ENCODE peak calls at places on chromosomes 2 and 18, in nine cellular contexts. U, T, C, O, V, W, P, D and M are unnamed samples. For H3K9me3, H3K4me1 and H3K27me3, the result is how much of the 10 kb centered on the place peaks cover.

GRCh38 chr18:5600376-5601071 is 56.7 kb upstream of the EPB41L3 start:
- DNase-seq in U (no peak), T (peak), C (no peak), O (peak), V (peak), W (no peak), P (no peak), D (no peak), M (no peak)

GRCh38 chr2:98269274-98269673 is 77.0 kb upstream of the CNGA3 start:
- DNase-seq in U (no peak), T (no peak), C (no peak), O (peak), V (peak), W (peak), P (no peak), D (no peak), M (no peak)

GRCh38 chr2:197498937-197499593 is 575 bp downstream of the HSPD1 start:
- DNase-seq in U (peak), T (peak), C (peak), O (peak), V (peak), W (no peak), P (peak), D (peak), M (peak)

GRCh38 chr18:24212939-24213338 is 74.1 kb downstream of the CABYR start:
- DNase-seq in U (no peak), T (no peak), C (no peak), O (peak), V (peak), W (peak), P (no peak), D (no peak), M (no peak)

GRCh38 chr18:33116376-33116775 is 324.1 kb downstream of the CCDC178 start:
- DNase-seq in U (no peak), T (no peak), C (peak), O (no peak), V (peak), W (no peak), P (no peak), D (no peak), M (no peak)

GRCh38 chr2:236337465-236338325 is 73.5 kb upstream of the ASB18 start:
- DNase-seq in U (no peak), T (no peak), C (no peak), O (no peak), V (no peak), W (no peak), P (no peak), D (no peak), M (no peak)

GRCh38 chr2:7633556-7634153 is 716.4 kb downstream of the RNF144A start:
- DNase-seq in U (no peak), T (no peak), C (no peak), O (no peak), V (no peak), W (no peak), P (no peak), D (no peak), M (no peak)

GRCh38 chr2:9629222-9630000 is 1.4 kb downstream of the YWHAQ start:
- DNase-seq in U (no peak), T (peak), C (no peak), O (peak), V (peak), W (no peak), P (no peak), D (no peak), M (no peak)

GRCh38 chr2:216537366-216537765 is 38.7 kb downstream of the RPL37A start:
- DNase-seq in U (no peak), T (no peak), C (no peak), O (no peak), V (no peak), W (no peak), P (no peak), D (no peak), M (no peak)

GRCh38 chr2:21333694-21334093 is 209.9 kb downstream of the TDRD15 start:
- DNase-seq in U (no peak), T (no peak), C (no peak), O (no peak), V (no peak), W (no peak), P (no peak), D (no peak), M (no peak)

GRCh38 chr2:168948621-168949212 is 47.6 kb downstream of the G6PC2 start:
- DNase-seq in U (no peak), T (no peak), C (no peak), O (peak), V (peak), W (no peak), P (no peak), D (no peak), M (no peak)

GRCh38 chr18:55779711-55780590 is 192.0 kb upstream of the TCF4 start:
- DNase-seq in U (peak), T (no peak), C (peak), O (peak), V (peak), W (no peak), P (peak), D (peak), M (no peak)

GRCh38 chr18:48814490-48815181 is 136.1 kb downstream of the SMAD7 start:
- DNase-seq in U (no peak), T (no peak), C (peak), O (peak), V (no peak), W (no peak), P (peak), D (no peak), M (no peak)

GRCh38 chr2:239640210-239640609 is 239.4 kb upstream of the HDAC4 start:
- DNase-seq in U (no peak), T (no peak), C (no peak), O (no peak), V (no peak), W (no peak), P (no peak), D (no peak), M (no peak)
- H3K9me3 ChIP-seq in U (under half), T (under half), C (under half), O (under half), V (under half), W (under half), P (under half), D (under half), M (under half)

GRCh38 chr2:100237770-100238169 is 84.5 kb downstream of the LONRF2 start:
- DNase-seq in U (no peak), T (no peak), C (no peak), O (no peak), V (no peak), W (no peak), P (no peak), D (no peak), M (no peak)
- H3K4me1 ChIP-seq in U (under half), T (under half), C (under half), O (under half), V (under half), W (under half), P (under half), D (under half), M (under half)

GRCh38 chr2:80365762-80366161 is 61.2 kb upstream of the LRRTM1 start:
- DNase-seq in U (peak), T (no peak), C (no peak), O (no peak), V (no peak), W (no peak), P (no peak), D (no peak), M (no peak)
- H3K27me3 ChIP-seq in U (under half), T (under half), C (under half), O (under half), V (under half), W (under half), P (under half), D (under half), M (under half)

GRCh38 chr2:4415810-4416413 is 712.5 kb downstream of the DCDC2C start:
- DNase-seq in U (no peak), T (no peak), C (no peak), O (no peak), V (no peak), W (no peak), P (no peak), D (no peak), M (no peak)
- H3K9me3 ChIP-seq in U (under half), T (under half), C (under half), O (under half), V (under half), W (under half), P (under half), D (under half), M (under half)

GRCh38 chr18:58900015-58900649 is 35.5 kb downstream of the ZNF532 start:
- DNase-seq in U (no peak), T (no peak), C (no peak), O (no peak), V (no peak), W (no peak), P (peak), D (peak), M (no peak)
- H3K4me1 ChIP-seq in U (under half), T (under half), C (under half), O (under half), V (under half), W (under half), P (under half), D (under half), M (under half)

DNA sequence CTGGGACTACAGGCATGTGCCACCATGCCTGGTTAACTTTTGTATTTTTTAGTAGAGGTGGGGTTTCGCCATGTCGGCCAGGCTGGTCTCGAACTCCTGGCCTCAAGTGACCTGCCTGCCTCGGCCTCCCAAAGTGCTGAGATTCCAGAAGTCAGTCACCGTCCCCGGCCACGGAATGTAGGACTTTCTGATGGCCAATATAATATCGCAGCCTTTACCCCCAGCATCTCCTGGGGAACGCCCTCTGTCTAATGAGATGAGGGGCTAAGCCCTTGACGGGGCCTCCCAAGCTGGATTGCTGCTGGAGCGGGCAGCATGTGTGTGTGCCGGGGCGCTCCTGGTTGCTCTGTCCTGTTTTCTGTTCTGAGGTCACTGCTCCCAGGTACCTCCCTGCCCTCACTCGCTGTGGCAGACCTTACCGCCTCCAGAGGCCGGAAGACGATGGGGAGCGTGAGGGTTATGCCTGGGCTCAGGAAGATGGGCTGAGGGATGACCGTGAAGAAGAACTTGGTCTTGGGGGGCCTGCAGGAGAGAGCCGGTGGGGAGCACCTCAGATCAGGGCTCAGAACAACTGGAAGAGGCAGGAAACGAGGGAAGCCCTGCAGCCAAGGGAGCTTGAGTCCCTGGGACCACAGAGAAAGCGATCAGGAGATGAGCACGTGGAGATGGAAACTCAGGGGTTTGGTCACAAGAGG is 9.1 kb downstream of the CFAP65 start:
- DNase-seq in U (no peak), T (no peak), C (no peak), O (no peak), V (no peak), W (no peak), P (no peak), D (no peak), M (no peak)
- H3K27me3 ChIP-seq in U (under half), T (under half), C (under half), O (under half), V (under half), W (under half), P (under half), D (half or more), M (under half)

GRCh38 chr2:133789743-133790142 is 221.5 kb upstream of the NCKAP5 start:
- DNase-seq in U (no peak), T (no peak), C (no peak), O (no peak), V (no peak), W (no peak), P (no peak), D (no peak), M (no peak)
- H3K9me3 ChIP-seq in U (under half), T (under half), C (under half), O (under half), V (under half), W (under half), P (under half), D (under half), M (under half)

GRCh38 chr2:45134726-45135125 is 125.5 kb upstream of the SIX2 start:
- DNase-seq in U (no peak), T (no peak), C (no peak), O (peak), V (peak), W (no peak), P (no peak), D (no peak), M (no peak)
- H3K4me1 ChIP-seq in U (under half), T (under half), C (under half), O (under half), V (under half), W (under half), P (under half), D (under half), M (under half)